ENCODE peak calls at places on chromosome 15, in eight cellular contexts. Q is SJSA1, A is GM23248, S is keratinocyte, X is adrenal gland, C is heart left ventricle, M is neural progenitor cell, B is left ventricle myocardium inferior. V is an unnamed sample.
A peak's percentile ranks its signal among the peaks of the same experiment; 100 is the strongest.

GRCh38 chr15:70748281-70748747 is 15.0 kb downstream of the UACA start:
- DNase-seq in C (no peak), X (peak; percentile 74), M (no peak), B (peak; percentile 71), A (peak; percentile 71), S (no peak), Q (no peak), V (no peak)

GRCh38 chr15:75669191-75669878 is 21.6 kb downstream of the SNX33 start:
- DNase-seq in B (no peak), Q (no peak), X (no peak), A (peak; percentile 64), S (peak; percentile 99), C (no peak), M (no peak), V (no peak)

GRCh38 chr15:37885651-37886050 is 48.8 kb upstream of the TMCO5A start:
- DNase-seq in Q (no peak), M (no peak), B (no peak), A (peak; percentile 24), X (no peak), S (no peak), C (no peak), V (no peak)

GRCh38 chr15:98025237-98025636 is 64.7 kb downstream of the ARRDC4 start:
- DNase-seq in X (no peak), B (no peak), Q (no peak), C (no peak), A (peak; percentile 59), M (no peak), S (no peak), V (no peak)

GRCh38 chr15:71538922-71539321 is 271.4 kb upstream of the NR2E3 start:
- DNase-seq in S (no peak), X (no peak), A (no peak), Q (no peak), C (no peak), B (no peak), M (peak; percentile 33), V (no peak)

GRCh38 chr15:81296673-81297072 is 27.3 kb downstream of the STARD5 start:
- DNase-seq in B (peak; percentile 47), C (peak; percentile 79), M (no peak), A (no peak), Q (no peak), X (peak; percentile 34), S (no peak), V (no peak)

GRCh38 chr15:92152983-92153382 is 240.7 kb upstream of the ST8SIA2 start:
- DNase-seq in Q (no peak), A (no peak), S (no peak), B (no peak), C (no peak), X (no peak), M (no peak), V (no peak)

GRCh38 chr15:48358229-48358641 is 27.0 kb downstream of the DUT start:
- DNase-seq in A (peak; percentile 74), Q (no peak), B (no peak), S (no peak), M (peak; percentile 32), X (no peak), C (no peak), V (no peak)

GRCh38 chr15:83626171-83626802 is 27.6 kb upstream of the ADAMTSL3 start:
- DNase-seq in X (no peak), A (peak; percentile 3), M (no peak), Q (no peak), B (no peak), C (no peak), S (no peak), V (no peak)

GRCh38 chr15:34122771-34123183 is 20.9 kb downstream of the PGBD4 start:
- DNase-seq in S (no peak), A (peak; percentile 94), M (no peak), Q (peak; percentile 82), X (no peak), C (no peak), B (no peak), V (no peak)

GRCh38 chr15:94282269-94283250 is 51.2 kb downstream of the MCTP2 start:
- DNase-seq in C (no peak), S (no peak), B (no peak), Q (no peak), X (no peak), A (no peak), M (no peak), V (no peak)

GRCh38 chr15:80317389-80318169 is 65.6 kb upstream of the CTXND1 start:
- DNase-seq in A (peak; percentile 100), Q (no peak), M (no peak), S (no peak), C (no peak), X (peak; percentile 34), B (peak; percentile 31), V (no peak)

GRCh38 chr15:73599934-73600333 is 33.3 kb downstream of the NPTN start:
- DNase-seq in C (no peak), X (no peak), M (no peak), S (no peak), Q (no peak), A (peak; percentile 75), B (no peak), V (no peak)

GRCh38 chr15:76196949-76197315 is 114.3 kb downstream of the ETFA start:
- DNase-seq in Q (no peak), A (no peak), B (peak; percentile 40), X (peak; percentile 82), C (no peak), M (no peak), S (no peak), V (no peak)

GRCh38 chr15:75727851-75728715 is 15.4 kb upstream of the CSPG4 start:
- DNase-seq in C (peak; percentile 79), Q (peak; percentile 70), S (no peak), X (peak; percentile 67), B (peak; percentile 49), M (peak; percentile 68), A (peak; percentile 65), V (no peak)

GRCh38 chr15:25736451-25736850 is 126.7 kb downstream of the ATP10A start:
- DNase-seq in S (no peak), C (no peak), Q (no peak), M (no peak), B (no peak), A (peak; percentile 46), X (no peak), V (no peak)

GRCh38 chr15:25734680-25735355 is 128.3 kb downstream of the ATP10A start:
- DNase-seq in Q (peak; percentile 37), B (no peak), M (no peak), X (peak; percentile 40), C (no peak), S (no peak), A (no peak), V (peak; percentile 72)

GRCh38 chr15:25735550-25736384 is 127.4 kb downstream of the ATP10A start:
- DNase-seq in Q (peak; percentile 27), M (no peak), S (no peak), X (no peak), B (no peak), C (no peak), A (no peak), V (peak; percentile 90)

GRCh38 chr15:25738171-25738792 is 124.8 kb downstream of the ATP10A start:
- DNase-seq in M (no peak), X (no peak), C (no peak), S (no peak), A (peak; percentile 16), Q (peak; percentile 18), B (no peak), V (peak; percentile 87)

DNA sequence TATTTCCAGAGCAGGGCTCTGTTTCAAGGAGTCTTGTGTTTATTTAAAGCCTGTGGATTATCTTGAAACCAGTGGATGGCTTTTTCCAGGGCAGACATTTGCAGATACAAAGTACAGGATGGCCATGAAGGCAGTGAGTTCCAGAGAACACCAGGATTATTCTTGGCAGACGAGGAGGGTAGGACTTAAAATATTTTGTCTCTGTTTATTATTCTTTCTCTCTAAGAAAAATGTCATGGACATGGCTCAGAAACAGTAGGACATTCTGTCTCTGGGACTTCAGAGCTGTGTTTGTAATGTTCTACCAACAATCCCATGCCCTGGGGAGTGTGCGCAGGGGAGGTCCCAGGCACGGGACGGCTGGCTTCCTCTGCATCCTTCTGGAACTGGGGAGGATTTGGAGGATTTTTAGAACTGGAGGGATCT is 125.9 kb downstream of the ATP10A start:
- DNase-seq in B (peak; percentile 62), X (no peak), Q (peak; percentile 71), A (peak; percentile 15), M (no peak), C (peak; percentile 72), S (no peak), V (no peak)
- H3K27ac ChIP-seq in B (peak overlapping the region; percentile 56), X (peak overlapping the region; percentile 78), Q (peak overlapping the region; percentile 54), A (peak overlapping the region; percentile 7), M (no peak overlapping the region), C (no peak overlapping the region), S (no peak overlapping the region), V (no peak overlapping the region)

GRCh38 chr15:42919308-42919707 is 1.3 kb downstream of the TTBK2 start:
- DNase-seq in B (no peak), Q (no peak), C (no peak), X (no peak), M (no peak), S (no peak), A (peak; percentile 45), V (no peak)
- H3K4me3 ChIP-seq in B (peak overlapping the region; percentile 89), Q (peak overlapping the region; percentile 84), C (peak overlapping the region; percentile 97), X (peak overlapping the region; percentile 89), M (peak overlapping the region; percentile 93), S (peak overlapping the region; percentile 85), A (peak overlapping the region; percentile 82), V (peak overlapping the region; percentile 98)

DNA sequence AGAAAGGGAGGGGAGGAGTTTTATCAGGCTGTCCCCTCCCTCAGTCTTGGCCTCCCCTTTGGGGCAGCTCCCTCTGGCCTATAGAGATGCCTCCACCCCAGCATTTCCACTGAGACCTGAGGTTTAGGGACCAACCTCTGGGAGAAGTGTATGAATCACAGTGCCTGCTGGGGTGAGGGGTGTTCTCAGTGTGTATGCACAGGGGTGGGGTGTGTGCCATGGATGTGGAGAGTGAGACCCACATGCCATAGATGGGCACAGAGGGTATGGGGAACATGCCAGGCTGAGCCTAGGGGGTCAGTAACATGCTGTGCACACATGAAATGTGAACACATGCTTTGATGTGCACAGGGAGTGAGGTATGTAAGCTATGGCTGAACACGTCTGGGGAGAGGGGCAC is 12.4 kb upstream of the ANKRD63 start:
- DNase-seq in C (peak; percentile 10), X (no peak), A (no peak), M (no peak), Q (no peak), B (no peak), S (no peak), V (no peak)
- H3K27ac ChIP-seq in C (no peak overlapping the region), X (no peak overlapping the region), A (no peak overlapping the region), M (no peak overlapping the region), Q (no peak overlapping the region), B (peak overlapping the region; percentile 73), S (no peak overlapping the region), V (no peak overlapping the region)

GRCh38 chr15:90956551-90957104 is 1.9 kb downstream of the RCCD1 start:
- DNase-seq in S (no peak), M (peak; percentile 92), A (peak; percentile 85), Q (peak; percentile 77), C (peak; percentile 88), B (peak; percentile 80), X (peak; percentile 75), V (no peak)

GRCh38 chr15:90954712-90955671 is at the start of gene RCCD1:
- DNase-seq in C (peak; percentile 97), S (peak; percentile 72), A (peak; percentile 98), Q (peak; percentile 97), X (peak; percentile 96), M (peak; percentile 93), B (peak; percentile 96), V (peak; percentile 97)

GRCh38 chr15:90953947-90954711 is 555 bp upstream of the RCCD1 start:
- DNase-seq in X (no peak), B (no peak), S (no peak), C (no peak), M (peak; percentile 45), A (no peak), Q (no peak), V (no peak)

GRCh38 chr15:90957105-90957790 is 2.6 kb downstream of the RCCD1 start:
- DNase-seq in S (no peak), C (no peak), M (peak; percentile 74), Q (no peak), A (peak; percentile 79), X (peak; percentile 33), B (no peak), V (no peak)

GRCh38 chr15:90955911-90956310 is 1.2 kb downstream of the RCCD1 start:
- DNase-seq in A (no peak), Q (no peak), S (no peak), B (no peak), X (no peak), C (no peak), M (no peak), V (no peak)
- H3K4me3 ChIP-seq in A (peak overlapping the region; percentile 71), Q (peak overlapping the region; percentile 56), S (peak overlapping the region; percentile 77), B (peak overlapping the region; percentile 84), X (no peak overlapping the region), C (no peak overlapping the region), M (peak overlapping the region; percentile 56), V (peak overlapping the region; percentile 75)

V was measured in vagina.